ENCODE peak calls at places on chromosomes 13 and 19, in seven cellular contexts. S is uterus, K is body of pancreas, W is breast epithelium, Q is ovary, E is thyroid gland, I is A549. R is an unnamed sample.

GRCh38 chr13:105464249-105464648 is 1071.2 kb downstream of the EFNB2 start:
- DNase-seq in S (no peak), K (no peak), W (no peak), Q (no peak), E (no peak), I (no peak), R (no peak)

GRCh38 chr13:29958476-29958875 is 108.1 kb upstream of the UBL3 start:
- DNase-seq in S (no peak), K (no peak), W (no peak), Q (no peak), E (peak; percentile 76), I (no peak), R (no peak)

GRCh38 chr19:38034153-38034835 is 127.3 kb downstream of the SIPA1L3 start:
- DNase-seq in S (no peak), K (no peak), W (no peak), Q (no peak), E (no peak), I (no peak), R (peak; percentile 58)

GRCh38 chr13:19685034-19685433 is 51.6 kb downstream of the MPHOSPH8 start:
- DNase-seq in S (no peak), K (peak; percentile 71), W (no peak), Q (no peak), E (no peak), I (no peak), R (no peak)

GRCh38 chr13:46667687-46668281 is 114.8 kb downstream of the LRCH1 start:
- DNase-seq in S (no peak), K (no peak), W (no peak), Q (no peak), E (no peak), I (no peak), R (no peak)

GRCh38 chr13:80341771-80342271 is 895 bp upstream of the SPRY2 start:
- DNase-seq in S (peak; percentile 45), K (peak; percentile 49), W (peak; percentile 46), Q (peak; percentile 44), E (peak; percentile 70), I (no peak), R (peak; percentile 34)

GRCh38 chr19:57406516-57407123 is 4.3 kb upstream of the ZNF17 start:
- DNase-seq in S (peak; percentile 28), K (peak; percentile 47), W (peak; percentile 24), Q (no peak), E (peak; percentile 86), I (no peak), R (peak; percentile 76)

GRCh38 chr13:25281193-25281936 is 5.9 kb downstream of the MTMR6 start:
- DNase-seq in S (no peak), K (no peak), W (no peak), Q (no peak), E (no peak), I (no peak), R (no peak)

GRCh38 chr13:54287062-54287764 is 1258.6 kb downstream of the OLFM4 start:
- DNase-seq in S (no peak), K (no peak), W (no peak), Q (no peak), E (no peak), I (no peak), R (no peak)

GRCh38 chr13:80577285-80577684 is 236.4 kb upstream of the SPRY2 start:
- DNase-seq in S (no peak), K (no peak), W (no peak), Q (no peak), E (no peak), I (no peak), R (no peak)

GRCh38 chr13:105565328-105565727 is 970.1 kb downstream of the EFNB2 start:
- DNase-seq in S (no peak), K (no peak), W (no peak), Q (no peak), E (no peak), I (no peak), R (no peak)

GRCh38 chr13:73687087-73687486 is 447.1 kb downstream of the KLF12 start:
- DNase-seq in S (no peak), K (no peak), W (no peak), Q (no peak), E (no peak), I (no peak), R (no peak)

GRCh38 chr13:67408823-67409222 is 178.7 kb upstream of the PCDH9 start:
- DNase-seq in S (no peak), K (no peak), W (no peak), Q (no peak), E (no peak), I (no peak), R (no peak)

GRCh38 chr13:51858433-51859247 is 3.1 kb upstream of the CCDC70 start:
- DNase-seq in S (no peak), K (no peak), W (no peak), Q (no peak), E (no peak), I (peak; percentile 14), R (no peak)

GRCh38 chr19:48372904-48373303 is 8.7 kb downstream of the SYNGR4 start:
- DNase-seq in S (no peak), K (peak; percentile 57), W (no peak), Q (no peak), E (peak; percentile 31), I (no peak), R (no peak)

GRCh38 chr13:110938662-110939421 is 24.0 kb upstream of the ANKRD10 start:
- DNase-seq in S (no peak), K (no peak), W (no peak), Q (no peak), E (no peak), I (no peak), R (no peak)

GRCh38 chr13:41608779-41609178 is 151.4 kb downstream of the RGCC start:
- DNase-seq in S (no peak), K (no peak), W (no peak), Q (no peak), E (no peak), I (no peak), R (no peak)

GRCh38 chr19:49896863-49897621 is at the start of gene IL4I1:
- DNase-seq in S (no peak), K (no peak), W (no peak), Q (no peak), E (no peak), I (no peak), R (peak; percentile 63)

GRCh38 chr19:35722461-35722860 is 4.7 kb downstream of the KMT2B start:
- DNase-seq in S (no peak), K (no peak), W (no peak), Q (no peak), E (no peak), I (no peak), R (no peak)

GRCh38 chr13:39415403-39415802 is 187.6 kb downstream of the LHFPL6 start:
- DNase-seq in S (peak; percentile 39), K (peak; percentile 16), W (peak; percentile 30), Q (peak; percentile 60), E (peak; percentile 24), I (no peak), R (no peak)

GRCh38 chr19:16095071-16095571 is 16.6 kb upstream of the RAB8A start:
- DNase-seq in S (no peak), K (no peak), W (no peak), Q (no peak), E (no peak), I (no peak), R (no peak)

GRCh38 chr19:58538257-58539168 is 5.4 kb upstream of the TRIM28 start:
- DNase-seq in S (no peak), K (peak; percentile 24), W (no peak), Q (no peak), E (peak; percentile 25), I (no peak), R (no peak)

GRCh38 chr19:35090160-35090794 is 25.3 kb upstream of the FXYD3 start:
- DNase-seq in S (peak; percentile 29), K (peak; percentile 84), W (peak; percentile 67), Q (peak; percentile 54), E (peak; percentile 51), I (peak; percentile 99), R (peak; percentile 84)

GRCh38 chr13:109288151-109288709 is 498.2 kb downstream of the IRS2 start:
- DNase-seq in S (no peak), K (no peak), W (peak; percentile 20), Q (no peak), E (no peak), I (no peak), R (no peak)

GRCh38 chr13:109285586-109285985 is 500.8 kb downstream of the IRS2 start:
- DNase-seq in S (no peak), K (no peak), W (no peak), Q (no peak), E (no peak), I (no peak), R (no peak)

GRCh38 chr13:109293166-109293565 is 493.2 kb downstream of the IRS2 start:
- DNase-seq in S (no peak), K (no peak), W (no peak), Q (no peak), E (no peak), I (no peak), R (no peak)

GRCh38 chr13:109281823-109282239 is 504.6 kb downstream of the IRS2 start:
- DNase-seq in S (no peak), K (no peak), W (no peak), Q (no peak), E (no peak), I (no peak), R (no peak)

GRCh38 chr13:109287553-109287952 is 498.8 kb downstream of the IRS2 start:
- DNase-seq in S (no peak), K (no peak), W (no peak), Q (no peak), E (no peak), I (no peak), R (no peak)
- TF ChIP-seq POLR2A in S (no peak), K (no peak), W (no peak), Q (no peak), E (no peak), I (no peak), R (no peak)

GRCh38 chr19:54136864-54137113 is 773 bp upstream of the CNOT3 start:
- DNase-seq in S (no peak), K (no peak), W (no peak), Q (no peak), E (no peak), I (no peak), R (no peak)
- TF ChIP-seq POLR2A in S (peak; percentile 50), K (peak; percentile 95), W (no peak), Q (no peak), E (no peak), I (peak; percentile 69), R (peak; percentile 90)

GRCh38 chr19:13116282-13117175 is at the start of gene TRMT1:
- DNase-seq in S (peak; percentile 89), K (peak; percentile 91), W (peak; percentile 88), Q (peak; percentile 91), E (peak; percentile 91), I (peak; percentile 91), R (peak; percentile 97)
- TF ChIP-seq POLR2A in S (no peak), K (peak; percentile 44), W (no peak), Q (peak; percentile 31), E (no peak), I (peak; percentile 46), R (peak; percentile 13)

DNA sequence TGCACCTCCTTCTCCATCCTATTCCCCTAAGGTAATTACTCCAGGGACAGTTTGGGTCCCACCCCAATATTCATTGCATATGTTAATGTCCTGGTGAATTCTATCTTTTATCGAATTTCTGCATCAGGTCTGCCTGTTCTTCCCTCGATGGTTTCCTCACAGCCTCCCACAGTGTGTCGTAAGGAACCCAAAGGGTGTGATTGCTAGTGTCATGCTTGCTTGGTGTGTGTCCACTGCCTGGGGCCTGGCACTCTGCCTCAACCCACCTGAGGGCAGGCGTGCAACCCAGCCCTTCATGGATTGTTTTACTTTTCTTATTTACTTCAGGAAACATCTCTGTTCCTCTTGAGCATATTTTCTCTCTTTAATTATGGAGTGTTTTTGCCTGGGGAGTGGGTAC is 60.2 kb upstream of the CYSLTR2 start:
- DNase-seq in S (no peak), K (no peak), W (no peak), Q (no peak), E (no peak), I (no peak), R (no peak)
- TF ChIP-seq POLR2A in S (no peak), K (no peak), W (no peak), Q (no peak), E (no peak), I (no peak), R (no peak)

GRCh38 chr13:113728571-113729054 is 30.4 kb upstream of the TMEM255B start:
- DNase-seq in S (no peak), K (peak; percentile 11), W (no peak), Q (no peak), E (no peak), I (no peak), R (no peak)
- TF ChIP-seq POLR2A in S (no peak), K (no peak), W (no peak), Q (no peak), E (no peak), I (no peak), R (no peak)

R was measured in H54.